ENCODE peak calls at places on chromosomes 1 and 21, in four cellular contexts. One of them, this sample, is unnamed.

GRCh38 chr1:113714606-113715269 is 44.5 kb downstream of the PHTF1 start:
- DNase-seq in HepG2: no peak
- DNase-seq in H1: no peak
- DNase-seq in A549: no peak
- DNase-seq in this sample: no peak

GRCh38 chr1:6016191-6016865 is 24.1 kb upstream of the NPHP4 start:
- DNase-seq in A549: no peak
- DNase-seq in H1: no peak
- DNase-seq in HepG2: no peak
- DNase-seq in this sample: no peak

GRCh38 chr1:236156512-236157208 is 14.3 kb downstream of the GPR137B start:
- DNase-seq in HepG2: no peak
- DNase-seq in A549: no peak
- DNase-seq in H1: no peak
- DNase-seq in this sample: no peak

GRCh38 chr21:29221259-29221744 is 77.4 kb upstream of the BACH1 start:
- DNase-seq in HepG2: no peak
- DNase-seq in A549: no peak
- DNase-seq in H1: no peak
- DNase-seq in this sample: no peak

GRCh38 chr21:36419996-36420395 is 34.8 kb downstream of the CHAF1B start:
- DNase-seq in A549: peak
- DNase-seq in HepG2: peak
- DNase-seq in H1: peak
- DNase-seq in this sample: peak

GRCh38 chr1:230808268-230808872 is 60.0 kb downstream of the C1orf198 start:
- DNase-seq in H1: no peak
- DNase-seq in HepG2: no peak
- DNase-seq in A549: no peak
- DNase-seq in this sample: no peak

GRCh38 chr21:29578306-29578705 is 279.6 kb downstream of the BACH1 start:
- DNase-seq in A549: no peak
- DNase-seq in HepG2: no peak
- DNase-seq in H1: no peak
- DNase-seq in this sample: no peak

GRCh38 chr1:159936284-159936904 is 9.0 kb downstream of the IGSF9 start:
- DNase-seq in HepG2: peak
- DNase-seq in A549: peak
- DNase-seq in H1: no peak
- DNase-seq in this sample: peak

GRCh38 chr1:161139765-161140164 is 7.3 kb upstream of the DEDD start:
- DNase-seq in HepG2: peak
- DNase-seq in H1: no peak
- DNase-seq in A549: peak
- DNase-seq in this sample: no peak

DNA sequence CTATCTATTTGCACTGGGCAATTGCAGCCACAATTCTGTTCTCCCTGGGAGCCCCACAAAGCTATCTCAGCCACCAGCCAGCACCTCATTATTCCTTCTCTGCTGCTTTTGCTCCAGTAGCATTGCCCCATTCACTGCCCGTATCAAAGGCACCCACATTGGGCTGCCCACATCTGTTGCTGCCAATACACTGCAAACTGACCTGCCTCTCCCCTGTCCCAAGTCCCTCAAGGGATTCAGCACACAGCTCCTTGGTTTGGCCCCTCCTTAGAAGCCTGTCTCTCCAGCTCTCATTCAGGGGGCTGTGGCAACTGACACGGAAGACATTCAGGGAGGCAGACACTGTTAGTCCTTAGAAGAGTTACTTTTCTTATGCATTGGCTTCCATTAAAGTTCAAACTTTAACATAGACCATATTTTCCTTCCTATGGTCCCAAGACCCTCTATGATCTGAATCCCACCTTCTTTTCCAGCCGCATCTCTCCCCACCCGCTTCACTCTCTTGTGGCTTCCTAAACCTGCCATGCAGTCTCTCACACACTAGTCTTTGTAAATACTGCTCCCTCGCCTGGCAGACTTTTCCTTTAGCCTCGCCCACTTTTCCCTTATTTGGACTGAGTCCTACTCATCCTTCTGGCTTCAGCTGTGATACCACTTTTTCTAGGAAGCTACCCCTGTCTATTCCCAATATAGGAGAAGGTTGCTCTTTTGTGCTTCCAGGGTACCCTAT is 19.3 kb upstream of the KLHDC8A start:
- DNase-seq in HepG2: peak
- DNase-seq in H1: no peak
- DNase-seq in A549: peak
- DNase-seq in this sample: no peak
- TF ChIP-seq RNF2 in HepG2: no peak
- TF ChIP-seq RNF2 in H1: no peak
- TF ChIP-seq RNF2 in A549: no peak
- TF ChIP-seq RNF2 in this sample: no peak

GRCh38 chr21:31181089-31181757 is 142.9 kb upstream of the KRTAP19-8 start:
- DNase-seq in H1: no peak
- DNase-seq in HepG2: no peak
- DNase-seq in A549: no peak
- DNase-seq in this sample: no peak

GRCh38 chr21:31184462-31184861 is 146.2 kb upstream of the KRTAP19-8 start:
- DNase-seq in A549: no peak
- DNase-seq in HepG2: no peak
- DNase-seq in H1: no peak
- DNase-seq in this sample: no peak

GRCh38 chr21:31176725-31177124 is 138.4 kb upstream of the KRTAP19-8 start:
- DNase-seq in HepG2: no peak
- DNase-seq in H1: no peak
- DNase-seq in A549: no peak
- DNase-seq in this sample: no peak

GRCh38 chr21:31182231-31183129 is 144.2 kb upstream of the KRTAP19-8 start:
- DNase-seq in A549: no peak
- DNase-seq in HepG2: no peak
- DNase-seq in H1: no peak
- DNase-seq in this sample: no peak

DNA sequence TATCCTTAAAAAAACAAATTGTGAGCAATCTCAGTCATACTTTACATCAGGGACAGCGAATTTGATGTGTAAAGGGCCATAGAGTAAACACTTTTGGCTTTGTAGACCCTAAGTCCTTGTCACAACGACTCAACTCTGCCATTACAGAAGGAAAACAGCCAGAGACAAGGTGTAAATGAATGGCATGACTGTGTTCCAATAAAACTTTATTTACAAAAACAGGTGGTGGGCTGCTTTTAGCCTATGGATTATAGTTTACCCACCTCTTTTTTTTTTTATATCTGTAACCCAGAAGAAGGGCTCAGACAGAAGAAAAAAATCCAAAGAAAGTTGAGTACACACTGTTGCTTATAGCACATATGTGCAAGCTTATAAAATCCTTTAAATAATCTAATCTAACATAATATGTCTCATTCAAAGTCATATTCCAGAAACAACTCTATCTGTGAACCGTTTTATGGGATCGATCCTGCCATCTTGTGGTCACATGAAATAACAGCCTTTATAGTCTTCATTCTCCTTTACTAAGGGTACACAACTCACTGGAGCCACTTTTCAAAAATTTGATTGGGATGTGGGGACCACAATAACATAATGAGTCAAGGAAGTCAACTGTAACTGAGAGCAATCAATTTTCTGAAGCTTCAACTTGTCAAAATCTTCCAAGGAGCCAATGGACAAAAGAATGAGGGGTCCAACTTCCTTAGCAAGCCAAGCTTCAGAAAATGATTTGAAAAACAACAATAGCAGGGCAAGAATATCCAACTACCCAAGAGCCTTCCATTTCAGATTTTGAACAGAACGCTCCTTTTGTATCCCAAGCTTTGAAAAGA is 142.2 kb upstream of the KRTAP19-8 start:
- DNase-seq in H1: no peak
- DNase-seq in HepG2: peak
- DNase-seq in A549: peak
- DNase-seq in this sample: peak
- TF ChIP-seq RNF2 in H1: no peak
- TF ChIP-seq RNF2 in HepG2: no peak
- TF ChIP-seq RNF2 in A549: no peak
- TF ChIP-seq RNF2 in this sample: no peak

DNA sequence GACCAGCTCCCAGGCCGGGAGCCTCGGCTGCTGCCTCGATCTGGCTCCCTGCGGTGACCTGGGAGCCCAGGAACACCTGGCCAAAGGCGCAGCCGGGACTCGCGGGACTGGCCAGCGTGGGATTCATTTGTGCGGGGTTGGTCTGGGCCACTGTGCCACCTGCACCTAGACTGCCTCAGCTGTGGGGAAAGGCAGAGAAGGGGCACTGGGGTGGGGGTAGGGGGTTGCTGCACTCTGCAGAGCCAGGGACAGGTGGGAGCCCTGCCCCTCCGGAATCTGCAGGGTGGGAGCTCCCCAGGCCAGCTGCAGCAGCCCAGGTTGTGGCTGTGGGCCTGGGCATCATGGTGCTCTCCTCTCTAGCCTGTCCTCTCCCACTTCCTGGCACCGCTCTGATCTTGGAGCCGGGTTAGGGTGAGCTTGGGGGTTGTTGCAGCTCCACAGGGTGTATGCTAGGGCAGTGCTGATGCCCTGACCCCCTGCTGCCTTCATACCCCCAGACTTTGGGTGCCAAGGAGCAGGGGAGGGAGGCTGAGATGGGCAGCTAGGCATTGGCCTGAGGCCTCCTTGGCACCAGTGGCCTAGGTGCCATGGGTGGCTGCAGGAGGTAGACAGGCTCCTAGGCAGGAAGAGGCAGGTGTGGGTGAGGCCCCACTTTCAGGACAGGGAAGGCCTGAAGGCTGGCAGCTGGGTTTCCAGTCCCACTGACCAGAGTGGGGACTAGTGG is 57.5 kb upstream of the ETV3 start:
- DNase-seq in H1: no peak
- DNase-seq in A549: no peak
- DNase-seq in HepG2: no peak
- DNase-seq in this sample: no peak
- TF ChIP-seq RNF2 in H1: no peak
- TF ChIP-seq RNF2 in A549: no peak
- TF ChIP-seq RNF2 in HepG2: no peak
- TF ChIP-seq RNF2 in this sample: no peak

GRCh38 chr1:207335695-207336363 is 14.4 kb downstream of the CD55 start:
- DNase-seq in HepG2: no peak
- DNase-seq in A549: no peak
- DNase-seq in H1: no peak
- DNase-seq in this sample: no peak

GRCh38 chr1:207333620-207334019 is 12.1 kb downstream of the CD55 start:
- DNase-seq in A549: no peak
- DNase-seq in HepG2: no peak
- DNase-seq in H1: no peak
- DNase-seq in this sample: no peak

GRCh38 chr1:207342351-207342750 is 20.9 kb downstream of the CD55 start:
- DNase-seq in A549: no peak
- DNase-seq in H1: no peak
- DNase-seq in HepG2: no peak
- DNase-seq in this sample: no peak

DNA sequence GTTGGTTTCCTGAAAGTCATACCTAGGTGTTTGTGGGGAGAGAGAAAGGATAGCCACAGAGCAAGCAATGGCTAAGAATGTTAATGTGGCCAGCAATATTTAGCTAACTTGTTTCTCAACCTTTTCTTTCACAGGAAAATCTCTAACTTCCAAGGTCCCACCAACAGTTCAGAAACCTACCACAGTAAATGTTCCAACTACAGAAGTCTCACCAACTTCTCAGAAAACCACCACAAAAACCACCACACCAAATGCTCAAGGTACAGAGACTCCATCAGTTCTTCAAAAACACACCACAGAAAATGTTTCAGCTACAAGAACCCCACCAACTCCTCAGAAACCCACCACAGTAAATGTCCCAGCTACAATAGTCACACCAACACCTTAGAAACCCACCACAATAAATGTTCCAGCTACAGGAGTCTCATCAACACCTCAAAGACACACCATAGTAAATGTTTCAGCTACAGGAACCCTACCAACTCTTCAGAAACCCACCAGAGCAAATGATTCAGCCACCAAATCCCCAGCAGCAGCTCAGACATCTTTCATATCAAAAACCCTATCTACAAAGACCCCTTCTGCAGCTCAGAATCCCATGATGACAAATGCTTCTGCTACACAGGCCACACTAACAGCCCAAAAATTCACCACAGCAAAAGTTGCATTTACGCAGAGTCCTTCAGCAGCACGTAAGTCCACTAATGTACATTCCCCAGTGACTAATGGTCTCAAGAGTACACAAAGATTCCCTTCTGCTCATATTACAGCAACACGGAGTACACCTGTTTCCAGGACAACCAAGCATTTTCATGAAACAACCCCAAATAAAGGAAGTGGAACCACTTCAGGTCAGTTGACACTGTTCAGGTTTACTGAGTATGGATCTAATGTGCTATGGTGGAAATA is 15.3 kb downstream of the CD55 start:
- DNase-seq in A549: peak
- DNase-seq in HepG2: peak
- DNase-seq in H1: no peak
- DNase-seq in this sample: no peak
- TF ChIP-seq RNF2 in A549: no peak
- TF ChIP-seq RNF2 in HepG2: no peak
- TF ChIP-seq RNF2 in H1: no peak
- TF ChIP-seq RNF2 in this sample: no peak

GRCh38 chr1:115302390-115302961 is 35.6 kb downstream of the NGF start:
- DNase-seq in H1: no peak
- DNase-seq in HepG2: no peak
- DNase-seq in A549: no peak
- DNase-seq in this sample: no peak
- TF ChIP-seq RNF2 in H1: no peak
- TF ChIP-seq RNF2 in HepG2: no peak
- TF ChIP-seq RNF2 in A549: no peak
- TF ChIP-seq RNF2 in this sample: no peak

GRCh38 chr1:209510063-209510462 is 73.5 kb upstream of the CAMK1G start:
- DNase-seq in A549: no peak
- DNase-seq in HepG2: no peak
- DNase-seq in H1: no peak
- DNase-seq in this sample: no peak

GRCh38 chr1:209506101-209506500 is 77.4 kb upstream of the CAMK1G start:
- DNase-seq in A549: no peak
- DNase-seq in H1: no peak
- DNase-seq in HepG2: no peak
- DNase-seq in this sample: no peak

GRCh38 chr1:209500993-209501392 is 82.5 kb upstream of the CAMK1G start:
- DNase-seq in A549: no peak
- DNase-seq in H1: no peak
- DNase-seq in HepG2: no peak
- DNase-seq in this sample: no peak

GRCh38 chr1:209504571-209504970 is 78.9 kb upstream of the CAMK1G start:
- DNase-seq in A549: no peak
- DNase-seq in H1: no peak
- DNase-seq in HepG2: no peak
- DNase-seq in this sample: no peak

DNA sequence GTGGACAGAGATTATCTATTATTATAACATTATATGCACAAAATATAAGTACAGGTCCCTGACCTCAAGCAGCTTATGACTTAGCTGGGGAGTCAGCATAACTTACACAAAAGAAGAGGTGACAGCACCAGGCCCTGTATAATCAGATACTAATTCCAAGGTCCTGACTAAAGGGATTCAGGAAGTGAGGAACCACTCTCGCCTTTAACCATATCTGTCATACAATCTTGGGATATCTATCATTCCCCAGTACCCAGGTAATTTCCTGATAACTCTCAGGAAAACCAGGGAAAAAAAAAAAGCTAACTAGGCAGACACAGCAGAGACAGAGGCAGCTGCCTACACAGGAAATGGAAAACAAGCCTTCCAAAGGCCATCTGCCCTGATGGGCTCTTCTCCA is 78.5 kb upstream of the CAMK1G start:
- DNase-seq in H1: no peak
- DNase-seq in A549: no peak
- DNase-seq in HepG2: no peak
- DNase-seq in this sample: no peak
- TF ChIP-seq RNF2 in H1: no peak
- TF ChIP-seq RNF2 in A549: no peak
- TF ChIP-seq RNF2 in HepG2: no peak
- TF ChIP-seq RNF2 in this sample: no peak